ENCODE peak calls at places on chromosomes 7 and 10, in nine cellular contexts. A, J, P, D, G, C, Q, Y and H are unnamed samples.
A peak's percentile ranks its signal among the peaks of the same experiment; 100 is the strongest.

GRCh38 chr10:112435013-112435619 is 11.6 kb downstream of the ZDHHC6 start:
- DNase-seq in A (no peak), J (peak; percentile 52), P (no peak), D (peak; percentile 68), G (no peak), C (no peak), Q (no peak), Y (peak; percentile 59), H (no peak)

GRCh38 chr7:155456772-155457543 is 971 bp upstream of the EN2 start:
- DNase-seq in A (no peak), J (no peak), P (peak; percentile 8), D (peak; percentile 80), G (peak; percentile 39), C (peak; percentile 67), Q (peak; percentile 82), Y (peak; percentile 3), H (peak; percentile 40)

GRCh38 chr10:21720090-21720489 is 186.1 kb downstream of the MLLT10 start:
- DNase-seq in A (no peak), J (no peak), P (no peak), D (no peak), G (no peak), C (no peak), Q (no peak), Y (no peak), H (no peak)

GRCh38 chr10:106548832-106549231 is 615.7 kb downstream of the SORCS1 start:
- DNase-seq in A (no peak), J (no peak), P (no peak), D (no peak), G (no peak), C (no peak), Q (no peak), Y (no peak), H (no peak)

GRCh38 chr10:98446656-98447221 is at the start of gene HPS1:
- DNase-seq in A (no peak), J (peak; percentile 27), P (peak; percentile 41), D (peak; percentile 93), G (peak; percentile 71), C (peak; percentile 85), Q (peak; percentile 87), Y (peak; percentile 26), H (peak; percentile 82)

GRCh38 chr7:78063758-78064157 is 265.2 kb downstream of the PHTF2 start:
- DNase-seq in A (no peak), J (no peak), P (no peak), D (no peak), G (no peak), C (no peak), Q (no peak), Y (no peak), H (no peak)

GRCh38 chr10:76839276-76839675 is 798.3 kb downstream of the KCNMA1 start:
- DNase-seq in A (no peak), J (no peak), P (no peak), D (peak; percentile 7), G (no peak), C (no peak), Q (no peak), Y (no peak), H (no peak)

GRCh38 chr10:22657566-22658190 is 56.7 kb downstream of the PIP4K2A start:
- DNase-seq in A (no peak), J (no peak), P (peak; percentile 52), D (peak; percentile 75), G (no peak), C (no peak), Q (no peak), Y (no peak), H (no peak)

GRCh38 chr7:44854644-44855364 is 6.9 kb upstream of the H2AZ2 start:
- DNase-seq in A (no peak), J (no peak), P (no peak), D (peak; percentile 59), G (no peak), C (no peak), Q (no peak), Y (peak; percentile 39), H (no peak)

GRCh38 chr7:40733578-40733977 is 598.8 kb downstream of the SUGCT start:
- DNase-seq in A (no peak), J (peak; percentile 66), P (no peak), D (no peak), G (no peak), C (no peak), Q (no peak), Y (no peak), H (no peak)

GRCh38 chr7:157014635-157015555 is 4.4 kb upstream of the MNX1 start:
- DNase-seq in A (no peak), J (no peak), P (no peak), D (no peak), G (no peak), C (no peak), Q (no peak), Y (no peak), H (no peak)

GRCh38 chr10:5546891-5547683 is 22.3 kb downstream of the CALML3 start:
- DNase-seq in A (no peak), J (peak; percentile 34), P (peak; percentile 52), D (peak; percentile 53), G (no peak), C (peak; percentile 5), Q (peak; percentile 25), Y (peak; percentile 86), H (peak; percentile 64)

GRCh38 chr10:43739171-43739570 is 90.5 kb upstream of the ZNF32 start:
- DNase-seq in A (no peak), J (no peak), P (no peak), D (peak; percentile 18), G (no peak), C (no peak), Q (no peak), Y (no peak), H (no peak)

GRCh38 chr7:17142831-17143541 is 155.5 kb upstream of the AHR start:
- DNase-seq in A (no peak), J (peak; percentile 92), P (no peak), D (peak; percentile 68), G (no peak), C (no peak), Q (no peak), Y (peak; percentile 58), H (no peak)

GRCh38 chr7:17044868-17045267 is 163.1 kb upstream of the AGR3 start:
- DNase-seq in A (no peak), J (no peak), P (no peak), D (no peak), G (no peak), C (no peak), Q (no peak), Y (no peak), H (no peak)

GRCh38 chr7:78377532-78377931 is 579.0 kb downstream of the PHTF2 start:
- DNase-seq in A (no peak), J (no peak), P (no peak), D (no peak), G (no peak), C (no peak), Q (no peak), Y (no peak), H (no peak)

GRCh38 chr10:99534939-99535763 is 2.4 kb downstream of the NKX2-3 start:
- DNase-seq in A (no peak), J (no peak), P (no peak), D (peak; percentile 51), G (no peak), C (no peak), Q (no peak), Y (peak; percentile 20), H (no peak)

DNA sequence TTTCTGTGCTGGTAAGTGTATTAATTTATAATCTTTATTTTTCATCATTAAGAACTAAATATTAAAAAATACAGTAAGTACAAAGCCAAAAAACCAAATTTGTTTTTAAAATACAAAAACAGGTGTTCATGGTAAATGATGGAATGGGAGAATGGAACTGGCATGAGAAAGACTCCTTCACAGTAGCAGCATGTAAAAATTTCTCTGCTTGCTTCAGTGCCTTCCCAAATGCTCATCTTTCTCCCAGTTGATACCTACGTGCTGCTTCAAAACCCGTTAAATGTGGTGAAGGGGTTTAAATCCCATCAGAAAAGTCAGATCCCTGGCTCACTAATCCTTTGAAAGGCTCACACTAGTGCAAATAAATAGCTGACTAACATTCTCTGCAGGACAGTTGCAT is 4.2 kb downstream of the RNF133 start:
- DNase-seq in A (no peak), J (no peak), P (no peak), D (no peak), G (no peak), C (no peak), Q (no peak), Y (no peak), H (no peak)
- H3K4me3 ChIP-seq in A (no peak overlapping the region), J (no peak overlapping the region), P (no peak overlapping the region), D (no peak overlapping the region), G (no peak overlapping the region), C (no peak overlapping the region), Q (no peak overlapping the region), Y (no peak overlapping the region), H (no peak overlapping the region)

DNA sequence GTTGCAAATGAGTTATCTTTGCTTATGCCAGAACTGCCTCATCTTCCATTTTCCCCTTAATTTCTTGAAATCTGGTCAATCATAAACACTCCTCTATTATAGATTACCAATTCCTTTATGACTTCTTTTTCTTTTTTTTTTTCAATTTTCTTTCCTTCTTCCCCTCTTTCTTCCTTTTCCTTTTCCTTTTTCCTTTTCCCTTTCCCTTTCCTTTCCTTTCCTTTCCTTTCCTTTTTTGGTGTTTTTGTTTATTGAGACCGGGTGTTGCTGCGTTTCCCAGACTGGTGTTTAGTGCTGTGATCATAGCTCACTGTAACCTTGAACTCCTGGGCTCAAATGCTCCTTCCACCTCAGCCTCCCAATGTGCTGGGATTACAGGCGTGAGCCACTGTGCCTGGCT is 151.4 kb upstream of the FOXP2 start:
- DNase-seq in A (no peak), J (no peak), P (no peak), D (no peak), G (no peak), C (no peak), Q (no peak), Y (no peak), H (no peak)
- H3K4me3 ChIP-seq in A (no peak overlapping the region), J (no peak overlapping the region), P (no peak overlapping the region), D (no peak overlapping the region), G (no peak overlapping the region), C (no peak overlapping the region), Q (no peak overlapping the region), Y (no peak overlapping the region), H (no peak overlapping the region)

DNA sequence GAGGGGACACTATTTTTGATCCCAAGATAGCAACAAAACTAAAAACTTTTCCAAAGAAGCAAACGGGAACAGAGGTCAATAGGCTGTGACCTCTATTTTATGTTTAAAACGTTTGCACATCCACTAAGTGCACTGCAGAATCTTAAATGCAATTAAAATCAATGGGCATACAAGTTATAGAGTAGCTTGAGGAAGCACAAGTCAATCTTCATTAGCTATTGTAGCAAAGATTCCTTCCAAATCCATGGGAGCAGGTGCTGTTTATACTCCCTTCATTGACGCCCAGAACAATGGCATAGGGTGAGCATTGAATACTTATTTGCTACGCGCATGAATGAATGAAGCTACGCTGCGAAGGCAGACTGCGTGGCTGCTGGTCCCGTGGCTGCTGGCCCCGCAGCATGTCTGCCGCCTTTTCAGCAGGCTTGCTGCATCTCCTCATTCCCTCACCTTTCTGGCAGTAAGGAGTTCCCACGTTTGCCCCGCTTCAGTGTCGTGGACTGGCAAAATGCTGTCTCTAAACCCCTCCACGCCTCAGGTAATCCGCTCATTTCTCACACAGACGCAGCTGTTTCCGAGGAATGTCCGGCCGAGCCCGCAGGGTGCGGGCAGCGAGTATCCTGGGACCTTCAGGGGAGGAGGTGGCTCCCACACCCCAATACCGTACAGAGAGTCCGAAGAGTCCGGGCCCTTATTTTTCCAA is 754 bp upstream of the PHYHIPL start:
- DNase-seq in A (no peak), J (peak; percentile 40), P (no peak), D (no peak), G (no peak), C (no peak), Q (no peak), Y (no peak), H (no peak)
- H3K4me3 ChIP-seq in A (peak overlapping the region; percentile 17), J (peak overlapping the region; percentile 82), P (peak overlapping the region; percentile 26), D (no peak overlapping the region), G (no peak overlapping the region), C (peak overlapping the region; percentile 56), Q (no peak overlapping the region), Y (peak overlapping the region; percentile 23), H (no peak overlapping the region)

GRCh38 chr7:100825215-100825671 is 2.1 kb downstream of the EPHB4 start:
- DNase-seq in A (no peak), J (no peak), P (no peak), D (peak; percentile 60), G (no peak), C (no peak), Q (peak; percentile 51), Y (no peak), H (no peak)
- H3K4me3 ChIP-seq in A (peak overlapping the region; percentile 1), J (peak overlapping the region; percentile 87), P (peak overlapping the region; percentile 72), D (peak overlapping the region; percentile 90), G (peak overlapping the region; percentile 59), C (peak overlapping the region; percentile 72), Q (peak overlapping the region; percentile 84), Y (peak overlapping the region; percentile 69), H (peak overlapping the region; percentile 45)